ENCODE peak calls at places on chromosomes 13 and 19, in ten cellular contexts. P, V, G, W, Q, L, U, A, R and B are unnamed samples.

GRCh38 chr19:35084078-35084762 is 31.4 kb upstream of the FXYD3 start:
- DNase-seq in P (no peak), V (no peak), G (no peak), W (no peak), Q (no peak), L (no peak), U (no peak), A (peak; percentile 38), R (no peak), B (no peak)

GRCh38 chr13:43054803-43055802 is 31.7 kb downstream of the DNAJC15 start:
- DNase-seq in P (peak; percentile 16), V (peak; percentile 86), G (no peak), W (peak; percentile 54), Q (no peak), L (no peak), U (peak; percentile 78), A (peak; percentile 49), R (no peak), B (peak; percentile 16)

GRCh38 chr19:13938361-13939027 is at the start of gene PODNL1:
- DNase-seq in P (no peak), V (peak; percentile 28), G (no peak), W (peak; percentile 39), Q (no peak), L (no peak), U (peak; percentile 64), A (no peak), R (no peak), B (no peak)

GRCh38 chr19:49859838-49860715 is 7.3 kb downstream of the PNKP start:
- DNase-seq in P (no peak), V (no peak), G (no peak), W (no peak), Q (no peak), L (no peak), U (no peak), A (no peak), R (no peak), B (peak; percentile 3)

GRCh38 chr13:76425930-76426329 is 460.3 kb downstream of the KCTD12 start:
- DNase-seq in P (no peak), V (no peak), G (no peak), W (no peak), Q (no peak), L (no peak), U (peak; percentile 89), A (no peak), R (no peak), B (no peak)

GRCh38 chr19:50803633-50804419 is 13.6 kb downstream of the ACP4 start:
- DNase-seq in P (peak; percentile 56), V (peak; percentile 83), G (no peak), W (no peak), Q (no peak), L (no peak), U (no peak), A (peak; percentile 67), R (no peak), B (peak; percentile 56)

GRCh38 chr19:16076958-16077611 is 790 bp downstream of the TPM4 start:
- DNase-seq in P (peak; percentile 58), V (peak; percentile 73), G (no peak), W (peak; percentile 50), Q (peak; percentile 76), L (no peak), U (no peak), A (peak; percentile 59), R (peak; percentile 81), B (no peak)

GRCh38 chr13:33194820-33195692 is 90.5 kb downstream of the STARD13 start:
- DNase-seq in P (peak; percentile 79), V (no peak), G (peak; percentile 63), W (no peak), Q (peak; percentile 73), L (no peak), U (peak; percentile 96), A (no peak), R (no peak), B (peak; percentile 98)

GRCh38 chr13:41018583-41018909 is 570 bp downstream of the ELF1 start:
- DNase-seq in P (no peak), V (no peak), G (no peak), W (no peak), Q (no peak), L (no peak), U (no peak), A (no peak), R (no peak), B (no peak)

GRCh38 chr19:9306443-9306842 is 3.2 kb downstream of the ZNF699 start:
- DNase-seq in P (no peak), V (no peak), G (no peak), W (no peak), Q (no peak), L (no peak), U (peak; percentile 39), A (no peak), R (no peak), B (no peak)

GRCh38 chr13:52848455-52849190 is at the start of gene PCDH8:
- DNase-seq in P (peak; percentile 94), V (peak; percentile 96), G (no peak), W (no peak), Q (no peak), L (no peak), U (no peak), A (no peak), R (peak; percentile 47), B (no peak)

GRCh38 chr19:39112338-39112890 is 13.2 kb upstream of the PAK4 start:
- DNase-seq in P (no peak), V (no peak), G (no peak), W (no peak), Q (no peak), L (no peak), U (no peak), A (no peak), R (peak; percentile 45), B (no peak)

GRCh38 chr13:75812751-75813181 is 176.6 kb downstream of the LMO7 start:
- DNase-seq in P (no peak), V (no peak), G (no peak), W (no peak), Q (no peak), L (no peak), U (peak; percentile 57), A (no peak), R (no peak), B (no peak)

GRCh38 chr19:51931921-51932320 is 4.6 kb downstream of the ZNF613 start:
- DNase-seq in P (no peak), V (no peak), G (no peak), W (no peak), Q (no peak), L (no peak), U (no peak), A (no peak), R (no peak), B (no peak)

GRCh38 chr19:13553880-13554400 is 47.7 kb upstream of the CACNA1A start:
- DNase-seq in P (no peak), V (no peak), G (no peak), W (no peak), Q (no peak), L (no peak), U (no peak), A (no peak), R (no peak), B (no peak)

GRCh38 chr13:112973577-112973951 is 4.5 kb downstream of the MCF2L start:
- DNase-seq in P (no peak), V (no peak), G (no peak), W (no peak), Q (no peak), L (no peak), U (no peak), A (no peak), R (peak; percentile 41), B (no peak)

GRCh38 chr13:85538957-85539356 is 260.3 kb downstream of the SLITRK6 start:
- DNase-seq in P (no peak), V (no peak), G (no peak), W (no peak), Q (no peak), L (no peak), U (no peak), A (no peak), R (no peak), B (no peak)

DNA sequence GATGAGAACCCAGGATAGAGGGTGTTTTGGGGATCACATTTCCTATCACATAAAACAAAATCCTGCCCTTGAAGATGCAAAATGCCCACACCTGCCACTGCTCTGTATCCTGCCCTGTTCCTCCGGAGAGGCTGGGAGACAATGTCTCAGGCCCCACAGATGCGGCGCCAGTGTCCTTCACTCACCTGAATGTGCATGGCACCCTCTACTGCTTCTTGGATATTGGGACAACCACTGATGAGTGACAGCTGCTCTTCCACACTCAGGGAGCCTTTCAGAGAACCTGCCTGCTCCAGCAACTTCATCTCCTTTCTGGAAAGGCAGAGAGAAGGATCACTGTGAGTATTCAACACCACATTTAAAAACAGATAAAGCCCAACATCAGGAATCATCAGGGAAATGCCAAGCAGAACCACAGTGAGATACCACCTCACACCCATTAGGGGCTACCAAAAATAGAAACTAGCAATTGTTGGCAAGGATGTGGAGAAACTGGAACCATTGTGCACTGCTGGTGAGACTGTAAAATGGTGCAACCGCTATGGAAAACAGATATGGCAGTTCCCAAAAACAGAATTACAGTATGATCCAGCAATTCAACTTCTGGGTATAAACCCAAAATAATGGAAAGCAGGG is 36.4 kb downstream of the CRYL1 start:
- DNase-seq in P (no peak), V (no peak), G (peak; percentile 54), W (no peak), Q (no peak), L (no peak), U (no peak), A (peak; percentile 55), R (no peak), B (no peak)
- TF ChIP-seq CTCF in P (peak; percentile 7), V (no peak), G (no peak), W (no peak), Q (no peak), L (no peak), U (no peak), A (peak; percentile 84), R (no peak), B (no peak)

DNA sequence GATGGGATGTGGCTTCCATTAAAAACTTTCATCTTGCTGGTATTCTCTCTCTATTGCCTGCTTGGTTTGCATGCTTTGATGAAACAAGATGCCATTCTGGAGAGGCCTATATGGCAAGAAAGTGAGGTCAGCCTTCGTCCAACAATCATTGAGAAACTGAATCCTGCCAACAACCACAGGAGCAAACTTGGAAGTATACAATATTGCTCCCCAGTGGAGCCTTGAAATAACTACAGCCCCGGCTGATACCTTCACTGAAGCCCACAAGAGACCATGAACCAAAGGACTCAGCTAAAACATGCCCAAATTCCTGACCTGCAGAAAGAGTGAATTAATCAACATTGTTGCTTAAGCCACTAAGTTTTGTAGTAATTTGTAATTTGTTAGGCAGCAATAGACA is 82.5 kb upstream of the FGF14 start:
- DNase-seq in P (peak; percentile 30), V (peak; percentile 41), G (no peak), W (no peak), Q (no peak), L (no peak), U (no peak), A (no peak), R (no peak), B (no peak)
- TF ChIP-seq CTCF in P (peak; percentile 55), V (peak; percentile 46), G (no peak), W (no peak), Q (no peak), L (no peak), U (no peak), A (peak; percentile 15), R (no peak), B (no peak)

GRCh38 chr19:679418-680286 is 3.5 kb downstream of the FSTL3 start:
- DNase-seq in P (peak; percentile 53), V (peak; percentile 76), G (no peak), W (peak; percentile 78), Q (peak; percentile 88), L (no peak), U (peak; percentile 88), A (peak; percentile 54), R (peak; percentile 77), B (peak; percentile 55)
- TF ChIP-seq CTCF in P (no peak), V (no peak), G (no peak), W (no peak), Q (no peak), L (no peak), U (no peak), A (no peak), R (no peak), B (no peak)

GRCh38 chr13:109747524-109747923 is 38.9 kb downstream of the IRS2 start:
- DNase-seq in P (no peak), V (no peak), G (no peak), W (no peak), Q (no peak), L (no peak), U (no peak), A (no peak), R (no peak), B (no peak)
- TF ChIP-seq CTCF in P (no peak), V (no peak), G (no peak), W (no peak), Q (no peak), L (no peak), U (no peak), A (peak; percentile 17), R (no peak), B (no peak)